ENCODE peak calls at places on chromosomes 2 and 18, in eight cellular contexts. Q, W, O, Z, G, S, C and B are unnamed samples.

GRCh38 chr2:218031771-218032257 is 29.0 kb upstream of the TNS1 start:
- DNase-seq in Q (no peak), W (no peak), O (no peak), Z (no peak), G (no peak), S (no peak), C (no peak), B (no peak)

GRCh38 chr2:146642066-146642465 is 1202.8 kb upstream of the ACVR2A start:
- DNase-seq in Q (peak; percentile 11), W (no peak), O (no peak), Z (peak; percentile 60), G (no peak), S (no peak), C (no peak), B (peak; percentile 10)

GRCh38 chr2:24919977-24920812 is at the start of gene ADCY3:
- DNase-seq in Q (peak; percentile 69), W (peak; percentile 30), O (peak; percentile 59), Z (no peak), G (peak; percentile 23), S (peak; percentile 43), C (peak; percentile 59), B (peak; percentile 44)

GRCh38 chr2:197107291-197108269 is 181.1 kb upstream of the PGAP1 start:
- DNase-seq in Q (no peak), W (no peak), O (no peak), Z (peak; percentile 73), G (peak; percentile 50), S (no peak), C (no peak), B (no peak)

GRCh38 chr2:224103603-224104002 is 64.5 kb upstream of the SERPINE2 start:
- DNase-seq in Q (no peak), W (no peak), O (no peak), Z (no peak), G (no peak), S (no peak), C (no peak), B (no peak)

GRCh38 chr2:45218931-45219339 is 209.7 kb upstream of the SIX2 start:
- DNase-seq in Q (no peak), W (no peak), O (no peak), Z (peak; percentile 34), G (no peak), S (no peak), C (no peak), B (no peak)

GRCh38 chr2:127796389-127796788 is 14.6 kb downstream of the WDR33 start:
- DNase-seq in Q (no peak), W (no peak), O (no peak), Z (no peak), G (no peak), S (no peak), C (no peak), B (no peak)

GRCh38 chr18:76524900-76525698 is 30.1 kb upstream of the ZNF516 start:
- DNase-seq in Q (peak; percentile 73), W (no peak), O (no peak), Z (peak; percentile 50), G (no peak), S (no peak), C (no peak), B (no peak)

GRCh38 chr2:239230318-239231052 is 170.3 kb downstream of the HDAC4 start:
- DNase-seq in Q (no peak), W (no peak), O (no peak), Z (no peak), G (no peak), S (no peak), C (no peak), B (peak; percentile 85)

GRCh38 chr2:216991563-216991962 is 131.7 kb upstream of the TNP1 start:
- DNase-seq in Q (no peak), W (no peak), O (no peak), Z (no peak), G (no peak), S (no peak), C (no peak), B (no peak)

GRCh38 chr18:76801567-76802505 is 20.5 kb upstream of the ZNF236 start:
- DNase-seq in Q (peak; percentile 70), W (no peak), O (peak; percentile 21), Z (peak; percentile 89), G (no peak), S (peak; percentile 42), C (peak; percentile 47), B (no peak)

GRCh38 chr2:78999410-78999809 is 26.1 kb upstream of the REG3G start:
- DNase-seq in Q (no peak), W (no peak), O (no peak), Z (no peak), G (peak; percentile 21), S (no peak), C (no peak), B (no peak)

GRCh38 chr18:74795766-74796165 is 198.1 kb downstream of the ZNF407 start:
- DNase-seq in Q (no peak), W (no peak), O (no peak), Z (no peak), G (no peak), S (no peak), C (no peak), B (no peak)

GRCh38 chr2:74583504-74583903 is 29.0 kb downstream of the DOK1 start:
- DNase-seq in Q (no peak), W (no peak), O (no peak), Z (peak; percentile 13), G (peak; percentile 56), S (no peak), C (no peak), B (no peak)

GRCh38 chr2:19028617-19029016 is 329.8 kb downstream of the OSR1 start:
- DNase-seq in Q (no peak), W (no peak), O (no peak), Z (no peak), G (no peak), S (no peak), C (no peak), B (no peak)

GRCh38 chr2:239778042-239778811 is 246.9 kb downstream of the NDUFA10 start:
- DNase-seq in Q (no peak), W (no peak), O (no peak), Z (peak; percentile 34), G (no peak), S (no peak), C (no peak), B (no peak)

GRCh38 chr2:224545884-224546644 is 39.1 kb downstream of the CUL3 start:
- DNase-seq in Q (no peak), W (no peak), O (no peak), Z (no peak), G (no peak), S (no peak), C (no peak), B (no peak)

GRCh38 chr2:217261452-217261851 is 401.6 kb upstream of the TNP1 start:
- DNase-seq in Q (no peak), W (no peak), O (no peak), Z (no peak), G (no peak), S (no peak), C (peak; percentile 20), B (peak; percentile 19)

GRCh38 chr2:143071185-143071876 is 57.9 kb upstream of the ARHGAP15 start:
- DNase-seq in Q (no peak), W (no peak), O (no peak), Z (no peak), G (no peak), S (no peak), C (no peak), B (no peak)

GRCh38 chr2:72972744-72973535 is 55.6 kb downstream of the EMX1 start:
- DNase-seq in Q (no peak), W (no peak), O (no peak), Z (no peak), G (no peak), S (no peak), C (no peak), B (no peak)

GRCh38 chr2:88739985-88740600 is 48.6 kb downstream of the RPIA start:
- DNase-seq in Q (peak; percentile 78), W (peak; percentile 52), O (peak; percentile 61), Z (peak; percentile 83), G (peak; percentile 60), S (peak; percentile 70), C (peak; percentile 79), B (peak; percentile 73)

GRCh38 chr2:158926478-158926948 is 41.9 kb upstream of the TANC1 start:
- DNase-seq in Q (no peak), W (no peak), O (no peak), Z (no peak), G (peak; percentile 15), S (no peak), C (no peak), B (no peak)

GRCh38 chr18:12048827-12049175 is 44.8 kb upstream of the ANKRD62 start:
- DNase-seq in Q (no peak), W (no peak), O (no peak), Z (no peak), G (no peak), S (no peak), C (no peak), B (no peak)

GRCh38 chr2:122329266-122329665 is 573.8 kb downstream of the TSN start:
- DNase-seq in Q (no peak), W (no peak), O (no peak), Z (no peak), G (no peak), S (no peak), C (no peak), B (no peak)

GRCh38 chr2:240583774-240584173 is 2.8 kb upstream of the CAPN10 start:
- DNase-seq in Q (no peak), W (no peak), O (no peak), Z (no peak), G (no peak), S (no peak), C (no peak), B (no peak)